ENCODE peak calls at places on chromosomes 13 and 19, in four cellular contexts. One of them, this sample, is unnamed.

GRCh38 chr19:44587863-44588752 is 25.3 kb upstream of the IGSF23 start:
- DNase-seq in CD8-positive, alpha-beta T cell: no peak
- DNase-seq in bronchial epithelial cell: peak
- DNase-seq in fibroblast of mammary gland: peak
- DNase-seq in this sample: peak

GRCh38 chr19:52665529-52665928 is 27.4 kb upstream of the ZNF83 start:
- DNase-seq in bronchial epithelial cell: peak
- DNase-seq in fibroblast of mammary gland: peak
- DNase-seq in CD8-positive, alpha-beta T cell: no peak
- DNase-seq in this sample: peak

GRCh38 chr19:38144667-38145066 is 79.4 kb downstream of the DPF1 start:
- DNase-seq in CD8-positive, alpha-beta T cell: no peak
- DNase-seq in bronchial epithelial cell: no peak
- DNase-seq in fibroblast of mammary gland: no peak
- DNase-seq in this sample: no peak

GRCh38 chr13:37647038-37647650 is 48.6 kb upstream of the POSTN start:
- DNase-seq in bronchial epithelial cell: no peak
- DNase-seq in fibroblast of mammary gland: no peak
- DNase-seq in CD8-positive, alpha-beta T cell: no peak
- DNase-seq in this sample: no peak

GRCh38 chr13:109209526-109209925 is 576.9 kb downstream of the IRS2 start:
- DNase-seq in bronchial epithelial cell: peak
- DNase-seq in fibroblast of mammary gland: no peak
- DNase-seq in CD8-positive, alpha-beta T cell: no peak
- DNase-seq in this sample: no peak

GRCh38 chr19:2240881-2241760 is 4.5 kb downstream of the SF3A2 start:
- DNase-seq in CD8-positive, alpha-beta T cell: no peak
- DNase-seq in bronchial epithelial cell: no peak
- DNase-seq in fibroblast of mammary gland: no peak
- DNase-seq in this sample: no peak

GRCh38 chr13:46586766-46587509 is 34.0 kb downstream of the LRCH1 start:
- DNase-seq in fibroblast of mammary gland: peak
- DNase-seq in CD8-positive, alpha-beta T cell: no peak
- DNase-seq in bronchial epithelial cell: no peak
- DNase-seq in this sample: no peak

GRCh38 chr13:44573071-44573470 is 3.1 kb downstream of the TSC22D1 start:
- DNase-seq in bronchial epithelial cell: no peak
- DNase-seq in fibroblast of mammary gland: no peak
- DNase-seq in CD8-positive, alpha-beta T cell: no peak
- DNase-seq in this sample: no peak

GRCh38 chr13:111948281-111948680 is 118.7 kb upstream of the SOX1 start:
- DNase-seq in fibroblast of mammary gland: no peak
- DNase-seq in bronchial epithelial cell: no peak
- DNase-seq in CD8-positive, alpha-beta T cell: no peak
- DNase-seq in this sample: no peak

GRCh38 chr19:6802336-6803035 is 30.0 kb downstream of the VAV1 start:
- DNase-seq in bronchial epithelial cell: peak
- DNase-seq in fibroblast of mammary gland: no peak
- DNase-seq in CD8-positive, alpha-beta T cell: peak
- DNase-seq in this sample: peak

GRCh38 chr13:28035146-28035782 is 46.8 kb upstream of the URAD start:
- DNase-seq in bronchial epithelial cell: peak
- DNase-seq in CD8-positive, alpha-beta T cell: no peak
- DNase-seq in fibroblast of mammary gland: no peak
- DNase-seq in this sample: peak

GRCh38 chr19:40139533-40140287 is 49.0 kb upstream of the ZNF780A start:
- DNase-seq in fibroblast of mammary gland: peak
- DNase-seq in bronchial epithelial cell: peak
- DNase-seq in CD8-positive, alpha-beta T cell: no peak
- DNase-seq in this sample: peak

GRCh38 chr19:13055213-13056051 is 47.2 kb downstream of the LYL1 start:
- DNase-seq in bronchial epithelial cell: no peak
- DNase-seq in CD8-positive, alpha-beta T cell: no peak
- DNase-seq in fibroblast of mammary gland: peak
- DNase-seq in this sample: peak

DNA sequence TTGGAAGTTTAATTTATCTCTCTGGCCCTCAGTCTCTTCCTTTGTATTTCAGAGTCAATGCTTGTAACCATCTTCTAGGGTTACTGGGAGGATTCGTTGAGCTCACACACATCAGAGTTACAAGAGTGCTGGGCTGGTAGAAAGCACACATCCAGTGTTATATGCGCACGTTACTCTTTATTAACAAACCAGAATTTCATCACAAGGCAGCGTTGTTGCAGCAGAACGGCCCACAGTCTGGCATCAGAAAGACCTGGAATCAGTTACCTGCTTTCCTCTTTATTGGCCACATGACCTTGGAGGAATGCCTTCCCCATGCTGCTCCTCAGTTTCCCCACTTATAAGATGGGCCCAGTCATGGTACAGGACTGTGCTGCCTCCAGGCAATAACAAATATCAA is 3.9 kb downstream of the ZNF865 start:
- DNase-seq in CD8-positive, alpha-beta T cell: no peak
- DNase-seq in fibroblast of mammary gland: no peak
- DNase-seq in bronchial epithelial cell: no peak
- DNase-seq in this sample: no peak
- TF ChIP-seq CTCF in CD8-positive, alpha-beta T cell: no peak
- TF ChIP-seq CTCF in fibroblast of mammary gland: no peak
- TF ChIP-seq CTCF in bronchial epithelial cell: no peak
- TF ChIP-seq CTCF in this sample: no peak

GRCh38 chr13:90918551-90918950 is 428.9 kb upstream of the MIR17HG start:
- DNase-seq in CD8-positive, alpha-beta T cell: no peak
- DNase-seq in bronchial epithelial cell: peak
- DNase-seq in fibroblast of mammary gland: peak
- DNase-seq in this sample: peak
- TF ChIP-seq CTCF in CD8-positive, alpha-beta T cell: no peak
- TF ChIP-seq CTCF in bronchial epithelial cell: no peak
- TF ChIP-seq CTCF in fibroblast of mammary gland: no peak
- TF ChIP-seq CTCF in this sample: no peak

DNA sequence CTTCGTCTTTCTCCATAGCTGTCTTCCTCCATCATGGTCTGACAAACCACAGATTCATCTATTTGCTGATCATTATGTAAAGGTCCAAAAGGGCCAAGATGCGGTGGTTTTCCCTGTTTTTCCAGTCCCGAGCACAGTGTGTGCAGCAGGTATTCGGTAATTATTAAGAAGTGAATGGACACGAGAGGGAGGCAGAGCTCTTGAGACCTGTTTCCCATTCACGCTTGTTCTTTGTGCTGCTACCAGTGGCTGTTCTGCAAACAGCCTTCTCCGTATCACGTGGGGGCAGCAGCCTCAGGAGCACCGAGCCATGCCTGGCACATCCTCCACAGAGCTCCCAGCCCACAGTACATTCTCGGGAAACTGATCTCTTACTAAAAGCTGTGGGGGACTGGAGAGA is 50.3 kb downstream of the CCDC70 start:
- DNase-seq in bronchial epithelial cell: peak
- DNase-seq in CD8-positive, alpha-beta T cell: no peak
- DNase-seq in fibroblast of mammary gland: no peak
- DNase-seq in this sample: no peak
- TF ChIP-seq CTCF in bronchial epithelial cell: peak
- TF ChIP-seq CTCF in CD8-positive, alpha-beta T cell: no peak
- TF ChIP-seq CTCF in fibroblast of mammary gland: no peak
- TF ChIP-seq CTCF in this sample: no peak

DNA sequence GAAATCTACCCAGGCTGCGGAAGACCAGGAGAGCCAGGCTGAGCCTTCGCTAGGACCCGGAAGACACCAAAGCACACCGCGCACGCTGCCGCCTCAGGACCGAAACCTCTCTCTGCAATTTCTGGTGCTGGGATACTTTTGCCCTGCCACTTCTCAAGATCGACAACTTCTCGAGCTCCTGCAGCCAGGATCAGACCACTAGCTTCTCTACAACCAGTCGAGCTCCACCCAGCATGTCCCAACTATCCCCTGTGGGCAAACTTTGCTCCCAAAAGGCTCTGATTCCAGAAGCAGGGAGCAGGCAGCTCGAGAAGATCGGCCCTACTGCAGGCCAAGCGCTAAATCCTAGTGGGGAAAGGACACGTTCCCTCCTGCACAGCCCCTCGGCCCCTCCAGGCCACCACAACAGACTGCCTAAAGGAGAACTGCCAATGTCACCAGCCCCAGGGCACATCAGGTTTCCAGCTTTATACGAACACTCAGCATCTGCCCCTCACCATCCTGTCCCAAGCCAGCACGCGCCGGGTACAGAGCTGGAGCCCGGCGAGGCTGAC is 981 bp downstream of the AKAP8 start:
- DNase-seq in fibroblast of mammary gland: peak
- DNase-seq in CD8-positive, alpha-beta T cell: peak
- DNase-seq in bronchial epithelial cell: peak
- DNase-seq in this sample: peak
- TF ChIP-seq CTCF in fibroblast of mammary gland: no peak
- TF ChIP-seq CTCF in CD8-positive, alpha-beta T cell: no peak
- TF ChIP-seq CTCF in bronchial epithelial cell: no peak
- TF ChIP-seq CTCF in this sample: no peak

GRCh38 chr13:73667756-73668155 is 466.4 kb downstream of the KLF12 start:
- DNase-seq in fibroblast of mammary gland: no peak
- DNase-seq in bronchial epithelial cell: no peak
- DNase-seq in CD8-positive, alpha-beta T cell: no peak
- DNase-seq in this sample: no peak
- TF ChIP-seq CTCF in fibroblast of mammary gland: no peak
- TF ChIP-seq CTCF in bronchial epithelial cell: no peak
- TF ChIP-seq CTCF in CD8-positive, alpha-beta T cell: no peak
- TF ChIP-seq CTCF in this sample: no peak

GRCh38 chr13:49652691-49653305 is 24.5 kb downstream of the ARL11 start:
- DNase-seq in bronchial epithelial cell: no peak
- DNase-seq in CD8-positive, alpha-beta T cell: no peak
- DNase-seq in fibroblast of mammary gland: peak
- DNase-seq in this sample: peak
- TF ChIP-seq CTCF in bronchial epithelial cell: peak
- TF ChIP-seq CTCF in CD8-positive, alpha-beta T cell: no peak
- TF ChIP-seq CTCF in fibroblast of mammary gland: peak
- TF ChIP-seq CTCF in this sample: peak

GRCh38 chr13:99434258-99434788 is 66.9 kb upstream of the TM9SF2 start:
- DNase-seq in fibroblast of mammary gland: no peak
- DNase-seq in bronchial epithelial cell: no peak
- DNase-seq in CD8-positive, alpha-beta T cell: peak
- DNase-seq in this sample: no peak
- TF ChIP-seq CTCF in fibroblast of mammary gland: no peak
- TF ChIP-seq CTCF in bronchial epithelial cell: no peak
- TF ChIP-seq CTCF in CD8-positive, alpha-beta T cell: no peak
- TF ChIP-seq CTCF in this sample: no peak

This sample was measured in MCF 10A.